ENCODE peak calls at places on chromosomes 4 and X, in four cellular contexts. P, I, D and S are unnamed samples. For H3K27me3 and H3K9me3, the result is how much of the 10 kb centered on the place peaks cover.

GRCh38 chrX:13570245-13570573 is 808 bp downstream of the EGFL6 start:
- DNase-seq in P (no peak), I (no peak), D (no peak), S (no peak)

GRCh38 chr4:163251204-163251603 is 81.2 kb downstream of the NPY1R start:
- DNase-seq in P (no peak), I (no peak), D (no peak), S (no peak)

GRCh38 chrX:118823263-118824172 is at the start of gene ZCCHC12:
- DNase-seq in P (peak), I (no peak), D (peak), S (peak)

GRCh38 chrX:51459125-51459524 is 37.3 kb downstream of the NUDT11 start:
- DNase-seq in P (no peak), I (no peak), D (no peak), S (no peak)

GRCh38 chr4:136012250-136012649 is 1520.0 kb downstream of the PCDH18 start:
- DNase-seq in P (no peak), I (no peak), D (no peak), S (no peak)

GRCh38 chr4:76570141-76570989 is 135.3 kb downstream of the SHROOM3 start:
- DNase-seq in P (no peak), I (peak), D (no peak), S (no peak)

GRCh38 chr4:123190176-123190575 is 206.4 kb upstream of the SPRY1 start:
- DNase-seq in P (no peak), I (no peak), D (no peak), S (no peak)

GRCh38 chr4:83195280-83195679 is 80.8 kb upstream of the PLAC8 start:
- DNase-seq in P (no peak), I (no peak), D (no peak), S (no peak)

GRCh38 chrX:155071694-155072215 is 447 bp downstream of the BRCC3 start:
- DNase-seq in P (peak), I (peak), D (no peak), S (no peak)

GRCh38 chrX:9163153-9163790 is 129.3 kb upstream of the FAM9B start:
- DNase-seq in P (no peak), I (no peak), D (no peak), S (no peak)

GRCh38 chrX:153526801-153527599 is 9.6 kb downstream of the ATP2B3 start:
- DNase-seq in P (no peak), I (no peak), D (no peak), S (no peak)

GRCh38 chr4:40152642-40153041 is 44.2 kb upstream of the RHOH start:
- DNase-seq in P (no peak), I (no peak), D (no peak), S (no peak)

GRCh38 chrX:50941638-50942037 is 31.1 kb downstream of the BMP15 start:
- DNase-seq in P (peak), I (no peak), D (no peak), S (peak)

GRCh38 chrX:109270580-109271484 is 211.1 kb downstream of the GUCY2F start:
- DNase-seq in P (no peak), I (no peak), D (peak), S (peak)

GRCh38 chr4:40933272-40934053 is 183.7 kb downstream of the NSUN7 start:
- DNase-seq in P (no peak), I (no peak), D (no peak), S (no peak)

GRCh38 chr4:166594326-166594946 is 639.9 kb downstream of the SPOCK3 start:
- DNase-seq in P (peak), I (no peak), D (no peak), S (no peak)

GRCh38 chrX:137587151-137587550 is 21.2 kb downstream of the ZIC3 start:
- DNase-seq in P (no peak), I (no peak), D (no peak), S (no peak)

GRCh38 chr4:132382243-132382642 is 766.9 kb upstream of the PCDH10 start:
- DNase-seq in P (no peak), I (no peak), D (no peak), S (no peak)

GRCh38 chr4:179755322-179755721 is 2313.1 kb upstream of the AGA start:
- DNase-seq in P (no peak), I (no peak), D (no peak), S (no peak)

GRCh38 chrX:123222920-123223319 is 38.8 kb downstream of the GRIA3 start:
- DNase-seq in P (peak), I (no peak), D (no peak), S (no peak)

GRCh38 chrX:1052021-1052420 is 160.4 kb downstream of the CRLF2 start:
- DNase-seq in P (no peak), I (no peak), D (no peak), S (no peak)

GRCh38 chrX:31353095-31353494 is 281.3 kb upstream of the FTHL17 start:
- DNase-seq in P (no peak), I (no peak), D (no peak), S (no peak)

GRCh38 chrX:45765281-45765680 is 564.6 kb upstream of the DIPK2B start:
- DNase-seq in P (no peak), I (no peak), D (no peak), S (no peak)

GRCh38 chrX:140766024-140766611 is 56.6 kb downstream of the LINC00632 start:
- DNase-seq in P (peak), I (no peak), D (peak), S (peak)

GRCh38 chrX:104136241-104137019 is 20.4 kb downstream of the SLC25A53 start:
- DNase-seq in P (no peak), I (no peak), D (no peak), S (no peak)

GRCh38 chrX:47218920-47219815 is 687 bp downstream of the CDK16 start:
- DNase-seq in P (peak), I (peak), D (peak), S (peak)

GRCh38 chrX:72003811-72004750 is 93.4 kb downstream of the NHSL2 start:
- DNase-seq in P (no peak), I (no peak), D (no peak), S (no peak)

GRCh38 chr4:16757080-16757521 is 141.3 kb downstream of the LDB2 start:
- DNase-seq in P (no peak), I (no peak), D (no peak), S (no peak)

GRCh38 chrX:68789966-68790365 is 38.9 kb upstream of the EFNB1 start:
- DNase-seq in P (no peak), I (no peak), D (no peak), S (no peak)

GRCh38 chr4:26874110-26874509 is 13.5 kb downstream of the STIM2 start:
- DNase-seq in P (peak), I (peak), D (no peak), S (no peak)
- H3K27me3 ChIP-seq in P (under half), I (under half), D (under half), S (under half)

GRCh38 chr4:108351806-108352205 is 183.1 kb upstream of the LEF1 start:
- DNase-seq in P (no peak), I (no peak), D (no peak), S (no peak)
- H3K9me3 ChIP-seq in P (under half), I (under half), D (under half), S (under half)

DNA sequence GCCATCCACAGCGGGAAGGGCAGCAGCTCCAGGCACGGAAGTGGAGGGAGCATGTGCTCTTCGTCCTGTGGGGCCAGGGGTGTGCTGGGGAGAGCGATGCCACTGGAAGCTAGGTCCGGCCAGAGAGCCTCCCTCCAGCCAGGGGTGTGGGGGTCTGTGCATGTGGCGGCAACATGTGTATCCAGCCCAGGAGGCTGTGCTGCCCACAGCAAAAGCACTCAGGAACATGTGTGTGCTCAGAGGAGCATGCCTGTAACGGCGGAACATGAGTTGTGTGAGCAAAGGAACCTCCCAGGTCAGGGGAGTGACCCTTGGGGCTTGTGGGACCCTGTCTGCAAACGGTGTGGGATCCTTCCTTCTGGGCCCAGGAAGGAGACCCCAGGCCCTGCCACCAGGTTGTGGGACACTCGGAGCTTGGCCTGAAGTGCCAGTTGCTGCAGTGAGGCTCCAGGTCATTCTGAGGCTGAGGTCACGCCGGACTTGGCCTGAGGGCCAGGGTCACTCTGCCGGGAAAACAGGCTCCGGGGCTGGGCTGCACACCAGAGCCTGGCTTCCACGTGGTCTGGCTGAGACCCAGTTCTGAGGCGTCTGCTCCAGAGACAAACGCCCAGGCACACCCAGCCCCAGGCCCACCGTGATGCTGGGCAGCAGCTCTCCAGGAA is 37.2 kb downstream of the CPLX1 start:
- DNase-seq in P (peak), I (peak), D (no peak), S (no peak)
- H3K27me3 ChIP-seq in P (under half), I (under half), D (half or more), S (under half)

DNA sequence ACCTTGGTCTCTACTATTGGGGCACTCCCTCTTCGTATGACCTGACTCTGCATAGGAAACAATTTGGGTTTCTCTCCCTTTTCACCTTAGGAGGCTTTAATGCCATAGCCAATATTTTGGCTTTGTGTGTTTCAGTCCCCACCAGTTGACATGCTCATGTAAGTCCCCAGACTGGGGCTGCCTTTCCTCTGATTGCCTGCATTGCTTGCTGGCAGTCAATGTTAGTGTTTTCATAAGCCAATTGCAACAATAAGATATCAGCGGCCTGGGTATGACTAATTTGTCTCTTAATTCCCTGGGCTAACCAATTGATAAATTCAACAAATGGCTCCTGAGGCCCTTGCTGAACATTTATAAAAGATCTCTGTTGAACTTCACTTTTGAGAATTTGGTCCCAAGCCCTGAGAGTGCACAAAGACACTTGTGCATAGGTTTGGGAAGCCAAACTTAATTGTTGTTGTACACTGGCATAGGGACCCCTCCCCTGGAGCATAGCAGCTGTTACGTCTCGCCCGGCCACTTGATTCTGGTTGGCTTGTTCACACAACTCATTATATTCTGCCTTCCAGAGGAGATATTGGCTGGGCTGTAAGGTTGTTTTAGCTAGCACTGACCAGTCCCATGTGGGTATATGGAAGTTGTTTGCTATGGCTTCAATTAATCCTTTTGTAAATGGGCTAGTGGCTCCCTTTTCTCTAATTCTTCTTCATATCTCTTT is 206.2 kb downstream of the PABPC4L start:
- DNase-seq in P (no peak), I (no peak), D (no peak), S (no peak)
- H3K9me3 ChIP-seq in P (under half), I (under half), D (under half), S (under half)

GRCh38 chrX:97673135-97673534 is 789.4 kb downstream of the RPA4 start:
- DNase-seq in P (no peak), I (no peak), D (no peak), S (no peak)

GRCh38 chrX:97672608-97673007 is 788.9 kb downstream of the RPA4 start:
- DNase-seq in P (no peak), I (no peak), D (no peak), S (no peak)

GRCh38 chrX:97666890-97667289 is 783.2 kb downstream of the RPA4 start:
- DNase-seq in P (no peak), I (no peak), D (no peak), S (no peak)

GRCh38 chrX:97672138-97672537 is 788.4 kb downstream of the RPA4 start:
- DNase-seq in P (no peak), I (no peak), D (no peak), S (no peak)

DNA sequence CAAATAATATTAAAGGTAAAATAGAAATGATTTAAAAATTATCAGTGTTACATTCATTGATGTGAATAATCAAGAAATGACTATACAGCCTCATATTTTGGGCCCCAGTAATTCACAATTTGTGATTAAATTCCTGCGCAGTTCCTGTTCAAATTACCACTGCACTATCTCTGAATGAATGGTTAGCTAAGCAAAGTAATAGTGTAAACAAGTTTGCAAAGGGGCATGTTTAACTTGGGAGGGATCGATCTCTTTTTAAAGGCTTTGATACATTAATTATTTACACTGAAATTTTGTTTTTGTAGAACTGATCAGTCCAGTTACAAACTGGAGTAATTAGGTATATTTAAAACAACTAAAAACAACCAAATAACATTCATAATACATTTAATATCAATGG is 784.4 kb downstream of the RPA4 start:
- DNase-seq in P (no peak), I (no peak), D (no peak), S (no peak)
- H3K27me3 ChIP-seq in P (under half), I (under half), D (under half), S (under half)

DNA sequence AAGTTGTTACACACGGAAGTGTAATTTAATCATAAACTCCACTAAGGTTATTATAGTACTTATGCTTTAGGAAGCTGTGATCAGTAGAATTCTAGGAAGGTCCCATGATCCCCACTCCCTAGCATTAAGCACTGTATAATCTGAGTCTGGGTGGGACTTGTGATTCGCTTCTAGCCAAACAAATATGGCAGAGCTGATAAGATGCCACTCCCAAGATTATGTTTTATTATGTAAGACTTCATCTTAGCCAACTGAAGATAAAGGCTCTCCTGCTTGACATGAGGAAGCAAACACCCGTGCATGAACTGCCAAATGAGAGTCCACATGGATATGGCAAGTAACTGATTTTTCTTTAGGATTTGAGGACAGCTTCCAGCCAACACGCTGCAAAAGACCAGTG is 186.4 kb upstream of the NDST3 start:
- DNase-seq in P (no peak), I (no peak), D (no peak), S (no peak)
- H3K9me3 ChIP-seq in P (under half), I (under half), D (under half), S (under half)

GRCh38 chrX:136255543-136255942 is 4.3 kb upstream of the MAP7D3 start:
- DNase-seq in P (no peak), I (no peak), D (no peak), S (no peak)
- H3K27me3 ChIP-seq in P (under half), I (under half), D (under half), S (under half)